ENCODE peak calls at places on chromosomes 16 and 17, in five cellular contexts. Z is spleen, S is lower lobe of right lung, E is GM23338, P is left ventricle myocardium inferior. L is an unnamed sample.

GRCh38 chr16:30151091-30151490 is 28.1 kb upstream of the MAPK3 start:
- DNase-seq in Z (no peak), S (no peak), E (no peak), P (no peak), L (no peak)

GRCh38 chr16:52050418-52050817 is 496.5 kb downstream of the TOX3 start:
- DNase-seq in Z (no peak), S (no peak), E (no peak), P (no peak), L (no peak)

GRCh38 chr17:48478224-48479013 is 48.4 kb upstream of the SKAP1 start:
- DNase-seq in Z (no peak), S (no peak), E (no peak), P (no peak), L (no peak)

GRCh38 chr16:54194008-54194731 is 92.4 kb downstream of the IRX3 start:
- DNase-seq in Z (no peak), S (peak; percentile 81), E (peak; percentile 71), P (peak; percentile 91), L (peak; percentile 41)

GRCh38 chr16:57534881-57535658 is 1.3 kb downstream of the CCDC102A start:
- DNase-seq in Z (peak; percentile 75), S (peak; percentile 47), E (no peak), P (no peak), L (no peak)

GRCh38 chr17:3647769-3648540 is 11.4 kb downstream of the CTNS start:
- DNase-seq in Z (no peak), S (no peak), E (peak; percentile 74), P (peak; percentile 52), L (peak; percentile 53)

GRCh38 chr17:40461036-40461721 is 17.9 kb downstream of the IGFBP4 start:
- DNase-seq in Z (no peak), S (no peak), E (no peak), P (no peak), L (no peak)

GRCh38 chr17:17141279-17141678 is 64.9 kb downstream of the PLD6 start:
- DNase-seq in Z (no peak), S (no peak), E (no peak), P (no peak), L (no peak)

GRCh38 chr17:33072421-33073175 is 81.0 kb downstream of the SPACA3 start:
- DNase-seq in Z (no peak), S (no peak), E (no peak), P (no peak), L (no peak)

GRCh38 chr16:70772493-70772892 is 28.5 kb downstream of the VAC14 start:
- DNase-seq in Z (no peak), S (no peak), E (no peak), P (no peak), L (no peak)

GRCh38 chr16:49932943-49933342 is 77.0 kb upstream of the ZNF423 start:
- DNase-seq in Z (peak; percentile 2), S (no peak), E (no peak), P (peak; percentile 24), L (no peak)

GRCh38 chr16:89093602-89094251 is at the start of gene ACSF3:
- DNase-seq in Z (peak; percentile 93), S (peak; percentile 74), E (peak; percentile 60), P (peak; percentile 69), L (no peak)

GRCh38 chr17:27038676-27039075 is 255.2 kb upstream of the WSB1 start:
- DNase-seq in Z (no peak), S (no peak), E (peak; percentile 1), P (no peak), L (no peak)

DNA sequence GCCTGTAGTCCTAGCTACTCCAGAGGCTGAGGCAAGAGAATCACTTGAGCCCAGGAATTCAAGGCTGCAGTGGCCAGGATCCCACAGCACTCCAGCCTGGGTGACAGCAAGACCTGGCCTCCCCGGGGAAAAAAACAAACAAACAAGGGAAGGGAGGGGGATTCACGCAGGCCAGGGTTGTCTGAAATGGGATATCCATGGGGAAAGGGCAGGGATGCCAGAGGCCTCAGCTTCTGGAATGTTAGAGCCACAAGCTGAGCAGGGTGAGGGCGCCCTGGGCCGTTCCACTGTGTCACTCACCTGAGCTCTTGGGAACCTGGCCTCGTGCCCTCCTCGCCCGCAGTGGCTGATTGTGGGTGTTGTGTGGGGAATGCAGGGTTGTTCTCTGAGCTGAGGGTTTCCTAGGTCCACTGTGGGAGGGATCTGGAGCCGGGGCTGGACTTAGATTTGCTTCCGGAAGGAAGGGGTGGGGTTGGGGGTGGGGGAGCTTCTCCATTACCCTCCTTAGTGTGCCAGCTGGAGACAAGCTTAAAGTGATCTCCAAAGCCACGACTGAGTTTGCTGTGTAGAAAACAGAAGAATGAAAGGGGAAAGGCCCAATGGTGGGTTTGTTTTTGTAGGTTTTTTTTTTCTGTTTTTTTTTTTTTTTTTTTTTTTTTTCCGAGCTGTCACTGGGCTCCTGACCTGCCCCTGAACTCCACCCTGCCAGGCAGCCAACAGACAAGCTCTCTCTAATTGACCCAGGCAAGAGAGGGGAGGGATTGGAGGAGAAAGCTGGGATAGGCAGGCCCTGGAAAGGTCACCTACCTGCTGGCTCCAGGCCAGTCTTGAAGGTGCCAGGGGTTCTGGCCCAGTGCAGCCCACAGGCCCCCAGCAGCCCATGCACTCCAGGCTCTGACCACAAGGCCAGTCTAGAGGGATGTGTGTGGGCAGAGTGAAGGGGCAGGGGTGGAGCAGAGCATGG is at the start of gene SULT1A1:
- DNase-seq in Z (peak; percentile 90), S (peak; percentile 90), E (peak; percentile 33), P (peak; percentile 65), L (no peak)
- H3K27ac ChIP-seq in Z (peak within 1 kb of the TSS; percentile 76), S (peak within 1 kb of the TSS; percentile 78), E (no peak within 1 kb of the TSS), P (peak within 1 kb of the TSS; percentile 75), L (no peak within 1 kb of the TSS)

DNA sequence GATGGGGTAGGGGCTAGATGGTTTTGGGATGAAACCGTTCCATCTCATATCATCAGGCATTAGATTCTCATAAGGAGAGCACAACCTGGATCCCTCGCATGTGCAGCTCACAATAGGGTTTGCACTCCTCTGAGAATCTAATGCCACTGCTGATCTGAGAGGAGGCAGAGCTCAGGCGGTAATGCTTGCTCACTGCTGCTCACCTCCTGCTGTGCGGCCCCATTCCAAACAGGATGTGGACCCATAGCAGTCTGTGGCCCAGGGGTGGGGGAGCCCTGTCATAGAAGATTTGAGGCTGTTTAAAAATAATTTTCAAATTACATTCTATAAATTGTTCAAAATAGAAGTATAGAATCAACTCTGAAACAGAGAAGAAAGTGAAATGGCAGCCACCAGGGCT is 50.8 kb downstream of the PHKB start:
- DNase-seq in Z (no peak), S (no peak), E (peak; percentile 34), P (no peak), L (no peak)
- H3K27ac ChIP-seq in Z (no peak overlapping the region), S (no peak overlapping the region), E (no peak overlapping the region), P (no peak overlapping the region), L (no peak overlapping the region)

GRCh38 chr16:10578474-10579316 is 1.7 kb downstream of the EMP2 start:
- DNase-seq in Z (no peak), S (peak; percentile 85), E (no peak), P (peak; percentile 49), L (no peak)
- H3K27ac ChIP-seq in Z (peak overlapping the region; percentile 53), S (peak overlapping the region; percentile 99), E (no peak overlapping the region), P (peak overlapping the region; percentile 99), L (peak overlapping the region; percentile 28)

GRCh38 chr17:15973834-15974233 is 25.7 kb downstream of the ZSWIM7 start:
- DNase-seq in Z (no peak), S (no peak), E (no peak), P (no peak), L (no peak)
- H3K27ac ChIP-seq in Z (no peak overlapping the region), S (no peak overlapping the region), E (no peak overlapping the region), P (no peak overlapping the region), L (no peak overlapping the region)

GRCh38 chr16:11852092-11852809 is 909 bp upstream of the RSL1D1 start:
- DNase-seq in Z (no peak), S (no peak), E (no peak), P (peak; percentile 18), L (no peak)

GRCh38 chr16:11851301-11852091 is at the start of gene RSL1D1:
- DNase-seq in Z (peak; percentile 95), S (peak; percentile 89), E (peak; percentile 94), P (peak; percentile 86), L (peak; percentile 78)

GRCh38 chr16:11862489-11862888 is 11.1 kb upstream of the RSL1D1 start:
- DNase-seq in Z (no peak), S (no peak), E (no peak), P (no peak), L (no peak)

DNA sequence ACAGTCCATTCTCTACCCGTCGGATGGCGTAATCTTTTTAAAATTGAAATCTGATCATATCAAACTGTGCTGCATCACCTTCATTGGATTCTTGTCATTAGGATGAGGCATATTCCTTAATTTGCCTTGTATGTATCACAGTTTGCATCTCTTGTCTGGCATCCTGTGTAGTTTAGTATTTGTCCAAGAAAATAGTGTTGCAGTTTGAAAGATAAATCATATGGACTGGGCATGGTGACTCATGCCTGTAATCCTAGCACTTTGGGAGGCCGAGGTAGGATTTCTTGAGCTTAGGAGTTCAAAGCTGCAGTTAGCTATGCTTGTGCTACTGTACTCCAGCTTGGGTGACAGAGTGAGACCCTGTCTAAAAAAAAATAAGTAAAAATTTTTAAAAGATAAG is 5.8 kb upstream of the RSL1D1 start:
- DNase-seq in Z (no peak), S (no peak), E (no peak), P (no peak), L (no peak)
- H3K27ac ChIP-seq in Z (no peak overlapping the region), S (no peak overlapping the region), E (no peak overlapping the region), P (no peak overlapping the region), L (no peak overlapping the region)

GRCh38 chr17:82113422-82113821 is 15.4 kb upstream of the FASN start:
- DNase-seq in Z (no peak), S (peak; percentile 56), E (no peak), P (no peak), L (no peak)
- H3K27ac ChIP-seq in Z (no peak overlapping the region), S (peak overlapping the region; percentile 72), E (no peak overlapping the region), P (no peak overlapping the region), L (no peak overlapping the region)

DNA sequence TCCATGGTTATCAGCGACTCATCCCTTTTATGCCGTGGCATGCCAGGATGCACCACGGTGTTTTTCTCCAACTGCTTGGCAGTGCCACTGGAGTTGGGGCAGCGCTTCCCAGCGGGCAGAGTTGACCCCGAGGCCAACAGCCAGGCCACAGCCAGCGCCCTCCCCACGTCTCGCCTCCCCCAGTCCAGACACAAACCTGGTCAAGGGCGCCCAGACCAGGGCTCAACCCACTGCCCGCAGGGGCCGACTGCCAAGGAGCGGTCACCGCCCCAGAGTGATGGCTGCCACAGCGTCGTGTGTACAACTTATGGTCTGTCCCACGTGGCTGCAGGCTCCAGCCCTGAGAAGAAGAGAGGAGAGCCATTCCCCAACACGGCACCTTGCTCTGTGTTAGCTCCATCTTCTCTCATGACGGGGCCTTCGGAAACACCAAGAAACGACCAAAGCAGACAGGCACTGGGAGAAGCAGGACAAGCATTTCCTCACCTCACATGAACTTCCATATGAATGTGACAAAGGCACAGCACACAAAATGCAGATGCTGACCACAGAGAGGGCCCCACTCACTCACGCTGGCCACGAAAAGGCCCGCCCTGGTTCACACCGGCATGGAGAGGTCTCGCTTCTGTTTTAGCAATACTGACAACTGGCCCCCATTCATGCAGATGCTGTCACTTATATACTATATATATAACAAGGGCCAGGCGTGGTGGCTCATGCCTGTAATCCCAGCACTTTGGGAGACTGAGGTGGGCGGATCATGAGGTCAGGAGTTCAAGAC is 27.0 kb downstream of the AXIN1 start:
- DNase-seq in Z (no peak), S (no peak), E (no peak), P (no peak), L (no peak)
- H3K27ac ChIP-seq in Z (peak overlapping the region; percentile 83), S (peak overlapping the region; percentile 89), E (peak overlapping the region; percentile 55), P (peak overlapping the region; percentile 59), L (no peak overlapping the region)

GRCh38 chr16:82067810-82068325 is 32.8 kb downstream of the HSD17B2 start:
- DNase-seq in Z (no peak), S (no peak), E (no peak), P (no peak), L (no peak)
- H3K27ac ChIP-seq in Z (no peak overlapping the region), S (no peak overlapping the region), E (no peak overlapping the region), P (no peak overlapping the region), L (no peak overlapping the region)

GRCh38 chr17:29699283-29699682 is 76.6 kb upstream of the CORO6 start:
- DNase-seq in Z (no peak), S (no peak), E (no peak), P (no peak), L (no peak)
- H3K27ac ChIP-seq in Z (peak overlapping the region; percentile 69), S (peak overlapping the region; percentile 11), E (no peak overlapping the region), P (peak overlapping the region; percentile 80), L (peak overlapping the region; percentile 41)

L was measured in caudate nucleus.